ENCODE peak calls at places on chromosomes 5 and 9, in eight cellular contexts. K is HCT116, B is OCI-LY7, S is GM23338, I is hepatocyte, H is MM.1S, O is PC-3, F is SK-N-SH. V is an unnamed sample.
A peak's percentile ranks its signal among the peaks of the same experiment; 100 is the strongest.

GRCh38 chr5:161183559-161183958 is 331.5 kb upstream of the ATP10B start:
- DNase-seq in B (no peak), O (no peak), F (no peak), S (no peak), K (no peak), H (no peak), I (no peak), V (no peak)

GRCh38 chr5:1668141-1668721 is 131.4 kb downstream of the MRPL36 start:
- DNase-seq in H (no peak), K (no peak), B (no peak), S (peak; percentile 62), F (peak; percentile 15), O (no peak), I (peak; percentile 64), V (no peak)

GRCh38 chr5:179716286-179716685 is 16.3 kb upstream of the MAML1 start:
- DNase-seq in H (no peak), I (no peak), F (no peak), O (peak; percentile 21), B (no peak), S (no peak), K (no peak), V (no peak)

GRCh38 chr5:128782446-128782845 is 182.8 kb upstream of the SLC27A6 start:
- DNase-seq in B (no peak), I (no peak), F (no peak), H (no peak), O (peak; percentile 87), K (peak; percentile 12), S (no peak), V (no peak)

GRCh38 chr5:11851402-11851801 is 52.8 kb downstream of the CTNND2 start:
- DNase-seq in K (no peak), O (peak; percentile 66), F (no peak), I (peak; percentile 9), H (no peak), B (no peak), S (no peak), V (no peak)

GRCh38 chr5:94125107-94125506 is 383.7 kb upstream of the POU5F2 start:
- DNase-seq in B (no peak), S (no peak), K (no peak), O (no peak), I (no peak), F (no peak), H (no peak), V (no peak)

GRCh38 chr9:34457266-34458012 is 931 bp downstream of the FAM219A start:
- DNase-seq in K (no peak), O (peak; percentile 62), B (peak; percentile 13), I (peak; percentile 84), H (no peak), F (peak; percentile 81), S (peak; percentile 80), V (peak; percentile 52)

GRCh38 chr5:117110548-117110947 is 535.9 kb upstream of the SEMA6A start:
- DNase-seq in I (no peak), K (no peak), B (no peak), O (no peak), S (no peak), H (no peak), F (no peak), V (no peak)

GRCh38 chr5:126877569-126877968 is 100.6 kb downstream of the LMNB1 start:
- DNase-seq in B (no peak), H (no peak), F (no peak), S (no peak), O (no peak), K (no peak), I (no peak), V (no peak)

GRCh38 chr5:27124590-27124989 is 86.2 kb upstream of the CDH9 start:
- DNase-seq in F (peak; percentile 45), S (peak; percentile 69), I (peak; percentile 47), O (peak; percentile 56), H (peak; percentile 15), B (no peak), K (no peak), V (peak; percentile 33)

GRCh38 chr5:169190860-169191259 is 110.1 kb downstream of the SLIT3 start:
- DNase-seq in F (no peak), S (no peak), K (no peak), O (no peak), H (no peak), B (no peak), I (no peak), V (no peak)

GRCh38 chr5:6456766-6457370 is 8.2 kb downstream of the UBE2QL1 start:
- DNase-seq in H (no peak), I (no peak), B (no peak), O (no peak), K (no peak), F (no peak), S (no peak), V (no peak)

GRCh38 chr5:139137703-139138102 is 60.5 kb downstream of the SIL1 start:
- DNase-seq in K (peak; percentile 12), O (peak; percentile 14), S (peak; percentile 64), B (peak; percentile 2), H (no peak), I (no peak), F (peak; percentile 47), V (no peak)

GRCh38 chr5:135829681-135830383 is 4.6 kb upstream of the SLC25A48 start:
- DNase-seq in B (peak; percentile 67), S (peak; percentile 82), F (peak; percentile 82), K (peak; percentile 63), H (peak; percentile 63), O (peak; percentile 68), I (peak; percentile 90), V (no peak)

GRCh38 chr9:76114144-76114543 is 223.7 kb downstream of the PCSK5 start:
- DNase-seq in I (peak; percentile 30), K (no peak), S (no peak), O (no peak), H (no peak), F (no peak), B (no peak), V (no peak)

GRCh38 chr5:149221326-149221725 is 50.3 kb upstream of the AFAP1L1 start:
- DNase-seq in H (no peak), O (peak; percentile 20), B (no peak), K (no peak), F (no peak), S (no peak), I (no peak), V (no peak)

GRCh38 chr5:134576386-134577021 is 51.0 kb downstream of the JADE2 start:
- DNase-seq in O (no peak), K (no peak), S (no peak), H (no peak), B (no peak), F (peak; percentile 8), I (no peak), V (no peak)

GRCh38 chr9:130640681-130641080 is 23.7 kb upstream of the PRDM12 start:
- DNase-seq in H (no peak), B (no peak), S (peak; percentile 46), I (no peak), O (no peak), K (no peak), F (no peak), V (no peak)
- TF ChIP-seq CTCF in H (no peak), B (peak; percentile 14), S (peak; percentile 49), I (no peak), O (no peak), K (no peak), F (no peak), V (no peak)

DNA sequence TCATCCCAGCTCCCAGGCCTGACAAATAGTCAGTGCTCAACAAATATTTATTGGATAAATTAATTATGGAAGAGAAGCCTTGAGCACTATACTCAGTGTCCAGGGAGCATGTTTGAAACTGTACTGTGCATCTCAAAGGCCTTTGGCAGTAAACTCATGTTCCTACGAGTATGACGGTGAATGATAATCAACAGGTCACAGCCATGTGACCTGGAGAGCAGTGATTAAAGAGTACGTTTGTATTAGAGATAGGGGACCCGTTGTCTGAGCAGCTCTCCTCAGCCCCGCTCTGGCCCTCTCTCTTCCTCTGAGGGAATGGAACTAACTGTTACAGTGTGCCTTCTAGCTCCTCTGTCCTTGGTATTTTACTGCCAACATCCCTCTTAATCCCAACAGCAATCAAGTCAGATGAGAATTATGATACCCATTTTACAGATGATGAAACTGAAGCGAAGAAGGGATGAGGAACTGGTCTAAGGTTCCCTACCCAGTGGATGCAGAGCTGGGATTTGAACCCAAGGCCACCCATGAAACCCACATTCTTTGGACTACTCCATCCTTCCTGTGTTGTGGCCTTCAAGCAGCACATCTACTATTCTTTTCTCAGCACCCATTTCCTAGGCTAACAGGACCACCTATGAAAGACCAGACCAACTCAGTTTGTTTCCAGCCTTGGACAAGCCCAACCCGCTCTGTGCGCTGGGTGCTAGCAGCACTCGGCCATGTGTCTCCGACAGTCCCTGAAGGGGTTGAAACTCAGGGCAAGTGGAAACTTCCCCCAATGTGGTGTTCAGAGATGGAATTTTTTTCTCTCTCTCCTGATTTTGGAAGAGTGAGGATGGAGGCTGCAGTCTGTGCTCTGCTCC is 34.9 kb downstream of the SPRY4 start:
- DNase-seq in K (no peak), I (no peak), S (no peak), B (no peak), H (no peak), F (peak; percentile 61), O (no peak), V (no peak)
- H3K9me2 ChIP-seq in K (no peaks in the 10 kb centered on the region), I (no peaks in the 10 kb centered on the region), S (no peaks in the 10 kb centered on the region), B (no peaks in the 10 kb centered on the region), H (no peaks in the 10 kb centered on the region), F (no peaks in the 10 kb centered on the region), O (no peaks in the 10 kb centered on the region), V (no peaks in the 10 kb centered on the region)

GRCh38 chr9:22244141-22245011 is 202.2 kb upstream of the DMRTA1 start:
- DNase-seq in O (peak; percentile 73), B (peak; percentile 70), I (peak; percentile 70), S (peak; percentile 69), K (peak; percentile 40), H (peak; percentile 68), F (no peak), V (no peak)
- TF ChIP-seq CTCF in O (peak; percentile 71), B (peak; percentile 77), I (peak; percentile 56), S (peak; percentile 56), K (peak; percentile 63), H (peak; percentile 49), F (peak; percentile 63), V (peak; percentile 14)

GRCh38 chr5:164518741-164519080 is 1013.3 kb downstream of the MAT2B start:
- DNase-seq in I (no peak), O (no peak), S (no peak), F (no peak), B (no peak), K (no peak), H (no peak), V (no peak)

DNA sequence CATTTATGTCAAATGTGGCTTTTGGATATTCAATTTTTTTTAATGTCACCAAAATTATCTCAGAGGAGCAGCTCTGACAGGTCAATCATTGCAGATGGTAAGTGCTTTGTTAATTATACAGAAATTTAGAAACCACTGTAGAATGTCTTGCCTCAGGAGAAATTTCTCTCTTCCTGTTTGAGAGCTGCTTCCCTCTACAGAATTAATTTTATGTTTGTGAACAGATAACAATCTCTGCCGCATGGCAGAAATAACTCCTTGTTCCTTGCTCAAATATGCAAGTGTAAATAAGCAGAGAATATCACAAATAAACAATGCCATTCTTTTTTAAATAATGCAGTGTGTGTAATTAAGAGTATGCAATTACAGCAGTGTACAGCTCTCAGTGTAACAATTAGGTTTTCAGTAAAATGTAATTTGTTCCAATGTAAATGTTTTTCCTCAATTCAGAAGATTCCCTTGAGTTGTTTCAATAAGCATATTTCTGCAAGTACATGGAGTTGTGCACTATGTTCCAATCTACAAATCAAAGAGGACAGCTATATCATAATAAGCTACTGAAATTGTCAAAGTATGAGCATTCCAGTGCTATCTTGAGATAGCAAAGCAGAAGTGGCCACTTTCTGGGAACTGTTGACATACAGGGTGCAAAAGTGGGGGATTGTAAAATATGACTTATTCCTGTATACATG is 1012.8 kb downstream of the MAT2B start:
- DNase-seq in S (no peak), K (no peak), I (no peak), F (peak; percentile 23), H (no peak), O (no peak), B (no peak), V (no peak)
- H3K9me2 ChIP-seq in S (peaks cover 7% of the 10 kb centered on the region), K (no peaks in the 10 kb centered on the region), I (no peaks in the 10 kb centered on the region), F (no peaks in the 10 kb centered on the region), H (no peaks in the 10 kb centered on the region), O (no peaks in the 10 kb centered on the region), B (no peaks in the 10 kb centered on the region), V (no peaks in the 10 kb centered on the region)

GRCh38 chr5:119435436-119436132 is 16.7 kb upstream of the HSD17B4 start:
- DNase-seq in H (peak; percentile 47), K (no peak), B (peak; percentile 80), F (no peak), I (peak; percentile 76), S (peak; percentile 86), O (peak; percentile 65), V (peak; percentile 43)
- TF ChIP-seq CTCF in H (peak; percentile 69), K (peak; percentile 65), B (peak; percentile 92), F (peak; percentile 59), I (peak; percentile 58), S (peak; percentile 77), O (peak; percentile 71), V (peak; percentile 66)

V was measured in PC-9.